ENCODE peak calls at places on chromosome 10, in six cellular contexts. E is esophagus muscularis mucosa, C is spleen, M is retinal pigment epithelial cell, L is BE2C, J is cardiac fibroblast. G is an unnamed sample.

GRCh38 chr10:1048349-1048731 is 579 bp downstream of the IDI1 start:
- DNase-seq in J (peak), E (no peak), C (peak), L (no peak), M (no peak), G (no peak)

GRCh38 chr10:3119796-3120459 is 52.6 kb downstream of the PFKP start:
- DNase-seq in M (no peak), L (peak), J (peak), E (no peak), C (no peak), G (no peak)

GRCh38 chr10:90579602-90580242 is 278.1 kb downstream of the HTR7 start:
- DNase-seq in M (no peak), C (no peak), J (peak), L (no peak), E (no peak), G (no peak)

GRCh38 chr10:124646483-124647352 is 97.5 kb downstream of the FAM53B start:
- DNase-seq in E (no peak), M (peak), L (peak), J (peak), C (peak), G (no peak)

GRCh38 chr10:125081931-125082330 is 78.4 kb downstream of the CTBP2 start:
- DNase-seq in M (no peak), L (no peak), E (no peak), J (no peak), C (peak), G (no peak)

GRCh38 chr10:16583382-16583781 is 61.7 kb upstream of the C1QL3 start:
- DNase-seq in E (no peak), C (no peak), L (no peak), M (no peak), J (no peak), G (no peak)

GRCh38 chr10:89869180-89869579 is 167.8 kb downstream of the KIF20B start:
- DNase-seq in C (no peak), E (no peak), L (no peak), M (peak), J (peak), G (no peak)

GRCh38 chr10:5645375-5645774 is 21.0 kb downstream of the ASB13 start:
- DNase-seq in M (peak), C (peak), E (no peak), J (no peak), L (no peak), G (no peak)

GRCh38 chr10:133226251-133226808 is 3.7 kb upstream of the UTF1 start:
- DNase-seq in E (no peak), J (no peak), M (no peak), L (no peak), C (no peak), G (no peak)

GRCh38 chr10:74227697-74228424 is 76.8 kb downstream of the ADK start:
- DNase-seq in E (no peak), C (no peak), M (no peak), L (no peak), J (peak), G (peak)

GRCh38 chr10:75400769-75401568 is 595 bp downstream of the ZNF503 start:
- DNase-seq in L (peak), E (no peak), C (peak), M (no peak), J (peak), G (no peak)

GRCh38 chr10:5830629-5831445 is 17.6 kb upstream of the GDI2 start:
- DNase-seq in C (no peak), E (no peak), M (no peak), L (no peak), J (no peak), G (no peak)

GRCh38 chr10:101830322-101831168 is 12.3 kb upstream of the OGA start:
- DNase-seq in J (peak), M (peak), C (peak), E (peak), L (peak), G (no peak)

GRCh38 chr10:118734477-118734876 is 20.3 kb downstream of the CACUL1 start:
- DNase-seq in L (no peak), M (no peak), E (no peak), C (no peak), J (peak), G (no peak)
- TF ChIP-seq CTCF in L (peak), M (peak), E (no peak), C (no peak), J (peak), G (peak)

GRCh38 chr10:31318854-31319601 is at the start of gene ZEB1:
- DNase-seq in C (peak), M (peak), L (peak), E (peak), J (peak), G (peak)
- TF ChIP-seq CTCF in C (peak), M (peak), L (peak), E (peak), J (peak), G (peak)

GRCh38 chr10:46037107-46037900 is 6.9 kb upstream of the NCOA4 start:
- DNase-seq in L (no peak), E (peak), J (no peak), C (no peak), M (no peak), G (no peak)

GRCh38 chr10:46040004-46040403 is 6.1 kb downstream of the MSMB start:
- DNase-seq in C (no peak), J (no peak), L (no peak), M (no peak), E (no peak), G (no peak)

GRCh38 chr10:46033602-46034011 is 3.2 kb upstream of the NCOA4 start:
- DNase-seq in J (peak), L (no peak), M (no peak), C (no peak), E (no peak), G (peak)

GRCh38 chr10:46031648-46032532 is 1.5 kb upstream of the NCOA4 start:
- DNase-seq in C (no peak), E (no peak), J (no peak), M (no peak), L (no peak), G (no peak)

DNA sequence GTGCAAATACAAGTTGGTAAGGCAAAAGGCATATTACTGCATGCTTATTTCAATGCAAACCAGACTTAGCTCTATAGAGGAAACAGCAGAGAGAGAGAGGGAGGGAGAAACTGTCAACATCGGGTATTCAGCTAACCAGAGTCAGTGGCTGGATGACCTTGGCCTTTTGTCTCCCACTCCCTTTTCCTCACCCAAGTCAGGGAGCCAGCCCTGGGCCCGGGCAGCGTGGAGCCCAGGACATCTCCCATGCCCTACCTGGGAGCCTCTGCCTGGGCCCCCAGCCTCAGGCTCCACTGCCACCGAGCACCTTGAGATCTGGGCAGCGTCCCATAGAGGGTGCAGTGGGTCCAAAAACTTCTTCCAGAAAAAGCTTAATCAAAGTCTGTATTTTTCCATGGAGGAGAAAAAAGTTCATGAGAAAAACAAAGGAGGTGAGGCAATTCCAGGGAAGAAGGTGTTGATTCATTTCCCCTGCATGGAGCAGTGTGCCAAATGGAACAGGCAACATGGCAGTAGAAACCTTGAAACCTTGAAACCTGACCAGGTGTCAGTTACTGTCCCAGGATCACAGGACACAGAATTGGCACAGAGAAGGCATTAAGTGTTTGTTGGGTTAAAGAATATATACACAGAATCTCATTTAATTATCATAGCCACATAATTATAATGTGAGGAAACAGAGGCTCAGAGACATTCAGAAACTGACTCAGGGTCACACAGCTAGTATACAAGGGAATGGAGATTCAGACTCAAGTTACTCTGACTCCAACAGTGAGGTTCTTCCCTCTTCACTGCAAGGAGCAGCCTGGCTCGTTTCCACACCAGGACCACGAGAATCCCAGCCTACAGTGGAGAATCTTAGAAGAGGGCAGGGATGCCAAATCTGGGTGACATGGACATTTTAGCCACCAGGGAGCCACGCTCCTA is 5.8 kb upstream of the NCOA4 start:
- DNase-seq in J (no peak), C (peak), E (no peak), L (no peak), M (no peak), G (no peak)
- TF ChIP-seq CTCF in J (peak), C (no peak), E (no peak), L (no peak), M (peak), G (no peak)

GRCh38 chr10:109889867-109890266 is 33.4 kb downstream of the XPNPEP1 start:
- DNase-seq in J (peak), L (no peak), M (no peak), C (no peak), E (no peak), G (peak)
- TF ChIP-seq CTCF in J (peak), L (no peak), M (no peak), C (no peak), E (no peak), G (peak)

GRCh38 chr10:104622175-104622574 is 18.9 kb upstream of the SORCS3 start:
- DNase-seq in E (peak), C (no peak), J (no peak), L (no peak), M (no peak), G (no peak)

GRCh38 chr10:104617831-104618230 is 23.3 kb upstream of the SORCS3 start:
- DNase-seq in E (no peak), L (no peak), C (no peak), J (no peak), M (no peak), G (no peak)

DNA sequence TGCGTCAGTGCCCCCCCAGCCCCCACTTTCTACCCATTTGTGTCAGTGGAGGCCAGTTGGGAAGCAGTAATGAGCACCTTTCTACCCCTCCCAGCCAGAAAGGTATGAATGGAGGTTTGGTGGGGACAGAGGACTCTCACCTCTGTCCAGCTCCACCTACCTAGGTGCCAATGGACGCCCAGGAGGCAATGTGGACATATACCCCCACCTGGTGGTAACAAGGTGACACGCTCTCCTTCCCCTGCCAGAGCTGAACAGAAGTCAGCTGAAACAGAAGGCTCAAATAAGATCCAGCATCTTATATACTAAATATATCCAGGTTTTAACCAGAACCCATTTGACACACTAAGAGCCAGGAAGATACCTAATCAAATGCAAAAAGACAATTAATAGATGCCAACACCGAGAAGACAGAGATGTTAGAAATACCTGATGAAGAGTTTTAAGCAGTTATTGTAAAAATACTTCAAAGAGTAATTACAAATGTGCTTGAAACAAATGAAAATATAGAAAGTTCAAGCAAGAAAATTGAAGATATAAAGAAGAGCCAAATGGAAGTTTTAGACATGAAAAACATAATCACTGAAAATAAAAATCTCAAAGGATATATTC is 18.4 kb upstream of the SORCS3 start:
- DNase-seq in E (peak), J (no peak), M (no peak), L (no peak), C (no peak), G (no peak)
- TF ChIP-seq CTCF in E (no peak), J (peak), M (peak), L (peak), C (peak), G (peak)

DNA sequence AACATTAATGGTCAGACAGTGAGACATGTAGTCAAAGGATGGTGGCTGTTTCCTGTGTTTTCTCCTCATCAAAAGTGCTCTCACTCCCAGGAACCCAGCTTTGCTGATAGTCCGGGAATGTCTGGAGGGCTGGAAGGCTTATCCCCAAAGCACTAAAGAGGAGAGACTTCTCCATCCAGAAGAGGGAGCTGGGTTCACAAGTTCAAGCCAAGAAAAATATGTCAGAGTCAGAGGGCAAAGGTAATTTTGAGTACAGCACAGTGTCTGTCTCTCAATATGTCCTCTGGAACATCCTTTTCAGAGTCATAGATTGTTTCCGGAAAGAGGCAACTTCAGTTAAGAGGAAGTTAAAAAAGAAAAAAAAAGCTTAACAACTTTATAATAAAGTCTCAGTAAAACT is 281.5 kb upstream of the PHYHIPL start:
- DNase-seq in J (peak), M (no peak), C (no peak), E (no peak), L (no peak), G (no peak)
- TF ChIP-seq CTCF in J (no peak), M (peak), C (no peak), E (no peak), L (peak), G (peak)

GRCh38 chr10:126088144-126088543 is 191.8 kb downstream of the FANK1 start:
- DNase-seq in J (peak), M (no peak), E (no peak), L (no peak), C (no peak), G (peak)
- TF ChIP-seq CTCF in J (peak), M (no peak), E (no peak), L (no peak), C (no peak), G (peak)

DNA sequence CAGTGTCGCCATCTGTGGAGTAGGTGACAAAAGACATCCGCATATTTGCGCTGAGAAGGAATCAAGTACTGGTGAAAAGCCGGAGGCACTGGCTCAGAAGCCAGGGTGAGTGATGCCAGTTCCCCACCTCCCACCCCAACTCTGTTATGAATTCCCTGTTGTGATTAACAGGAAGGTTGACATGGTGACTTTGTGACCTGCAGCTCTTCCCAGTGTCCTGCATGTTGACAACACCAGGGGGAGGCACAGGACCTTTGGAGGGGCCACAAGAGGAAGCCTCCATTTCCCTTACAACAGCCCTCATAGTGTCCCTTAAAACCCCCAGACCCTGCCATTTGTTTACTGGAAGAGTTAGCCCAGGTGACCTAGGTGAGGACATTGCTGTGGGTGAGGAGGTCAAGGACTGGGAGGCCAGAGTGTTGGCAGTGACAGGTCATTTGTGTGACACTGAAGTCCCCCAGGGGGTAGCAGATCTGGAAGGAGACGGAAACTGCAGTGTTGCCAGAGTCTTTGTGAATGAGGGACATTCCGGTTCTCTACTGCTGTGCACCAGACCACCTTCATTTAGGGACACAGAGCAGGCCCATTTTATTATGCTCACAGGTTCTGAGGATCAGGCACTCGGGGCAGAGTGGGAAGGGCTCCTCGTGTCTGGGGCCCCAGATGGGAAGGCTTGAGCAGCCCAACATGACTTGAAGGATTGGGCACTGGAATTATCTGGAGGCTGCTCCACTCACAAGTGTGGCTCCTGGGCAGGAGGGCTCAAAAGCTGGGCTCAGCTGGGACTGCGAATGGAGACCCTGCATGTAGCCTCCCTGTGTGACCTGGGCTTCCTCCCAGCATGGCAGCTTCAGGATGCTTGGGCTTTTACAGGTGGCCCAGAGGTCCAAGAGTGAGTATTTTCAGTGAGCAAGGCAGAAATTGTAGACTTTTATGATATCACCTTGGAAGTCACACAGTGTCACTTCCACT is 13.0 kb upstream of the ANTXRL start:
- DNase-seq in E (no peak), M (no peak), L (peak), J (no peak), C (peak), G (no peak)
- TF ChIP-seq CTCF in E (no peak), M (peak), L (peak), J (no peak), C (no peak), G (peak)

DNA sequence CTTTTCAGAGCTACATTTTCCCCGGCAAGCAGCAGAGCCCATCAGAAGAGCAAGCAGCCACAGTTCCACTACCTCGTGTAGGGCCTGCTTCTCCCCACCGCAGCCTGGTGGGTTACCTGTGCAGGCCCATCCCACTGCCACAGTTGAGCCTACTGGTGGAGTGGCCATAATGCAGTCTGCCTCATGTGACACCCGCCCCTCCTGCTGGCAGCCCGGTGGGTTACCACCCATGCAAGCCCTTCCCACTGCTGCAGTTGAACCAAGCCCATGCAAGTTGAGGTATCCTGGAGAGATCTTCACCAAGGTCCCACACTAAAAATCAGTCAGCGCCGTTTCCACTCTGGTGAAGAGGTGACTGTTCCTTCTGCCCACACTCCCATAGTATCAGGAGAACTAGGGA is 32.1 kb upstream of the CNNM1 start:
- DNase-seq in E (peak), L (peak), M (no peak), C (no peak), J (no peak), G (no peak)
- TF ChIP-seq CTCF in E (no peak), L (peak), M (peak), C (no peak), J (no peak), G (no peak)

GRCh38 chr10:24952701-24953349 is 419 bp upstream of the PRTFDC1 start:
- DNase-seq in E (peak), M (no peak), J (peak), C (peak), L (peak), G (no peak)
- TF ChIP-seq CTCF in E (peak), M (peak), J (no peak), C (peak), L (no peak), G (no peak)

G was measured in epithelial cell of proximal tubule.